ENCODE peak calls at places on chromosome 21, in ten cellular contexts. One of them, this sample, is unnamed.

GRCh38 chr21:42746240-42746592 is 92.8 kb downstream of the PDE9A start:
- DNase-seq in kidney: peak
- DNase-seq in amniotic stem cell: no peak
- DNase-seq in frontal cortex: no peak
- DNase-seq in islet precursor cell: no peak
- DNase-seq in NCI-H1092 treated with DMSO at 0.1 percent for 48 hours: no peak
- DNase-seq in GM12865: no peak
- DNase-seq in transverse colon: no peak
- DNase-seq in stimulated activated CD8-positive, alpha-beta memory T cell treated with anti-CD3 and anti-CD28 coated beads, Interleukin-15, amount 100 ng/mL, for 4 hours: no peak
- DNase-seq in prostate gland: no peak
- DNase-seq in this sample: no peak

GRCh38 chr21:36700295-36700960 is 1.5 kb downstream of the SIM2 start:
- DNase-seq in NCI-H1092 treated with DMSO at 0.1 percent for 48 hours: no peak
- DNase-seq in prostate gland: no peak
- DNase-seq in kidney: no peak
- DNase-seq in islet precursor cell: no peak
- DNase-seq in stimulated activated CD8-positive, alpha-beta memory T cell treated with anti-CD3 and anti-CD28 coated beads, Interleukin-15, amount 100 ng/mL, for 4 hours: no peak
- DNase-seq in amniotic stem cell: no peak
- DNase-seq in GM12865: no peak
- DNase-seq in frontal cortex: no peak
- DNase-seq in transverse colon: no peak
- DNase-seq in this sample: no peak

GRCh38 chr21:7953058-7953457 is 2568.3 kb upstream of the TPTE start:
- DNase-seq in islet precursor cell: no peak
- DNase-seq in NCI-H1092 treated with DMSO at 0.1 percent for 48 hours: no peak
- DNase-seq in frontal cortex: no peak
- DNase-seq in kidney: no peak
- DNase-seq in amniotic stem cell: no peak
- DNase-seq in transverse colon: no peak
- DNase-seq in GM12865: no peak
- DNase-seq in prostate gland: no peak
- DNase-seq in stimulated activated CD8-positive, alpha-beta memory T cell treated with anti-CD3 and anti-CD28 coated beads, Interleukin-15, amount 100 ng/mL, for 4 hours: no peak
- DNase-seq in this sample: no peak

GRCh38 chr21:42403611-42404231 is at the start of gene UBASH3A:
- DNase-seq in islet precursor cell: no peak
- DNase-seq in amniotic stem cell: no peak
- DNase-seq in kidney: no peak
- DNase-seq in NCI-H1092 treated with DMSO at 0.1 percent for 48 hours: no peak
- DNase-seq in frontal cortex: no peak
- DNase-seq in prostate gland: no peak
- DNase-seq in stimulated activated CD8-positive, alpha-beta memory T cell treated with anti-CD3 and anti-CD28 coated beads, Interleukin-15, amount 100 ng/mL, for 4 hours: no peak
- DNase-seq in GM12865: no peak
- DNase-seq in transverse colon: peak
- DNase-seq in this sample: no peak

GRCh38 chr21:41781047-41781405 is 14.2 kb upstream of the RIPK4 start:
- DNase-seq in GM12865: no peak
- DNase-seq in frontal cortex: no peak
- DNase-seq in amniotic stem cell: no peak
- DNase-seq in islet precursor cell: no peak
- DNase-seq in stimulated activated CD8-positive, alpha-beta memory T cell treated with anti-CD3 and anti-CD28 coated beads, Interleukin-15, amount 100 ng/mL, for 4 hours: no peak
- DNase-seq in kidney: no peak
- DNase-seq in NCI-H1092 treated with DMSO at 0.1 percent for 48 hours: no peak
- DNase-seq in transverse colon: no peak
- DNase-seq in prostate gland: no peak
- DNase-seq in this sample: no peak

GRCh38 chr21:17352937-17353655 is 159.7 kb upstream of the CXADR start:
- DNase-seq in amniotic stem cell: no peak
- DNase-seq in transverse colon: no peak
- DNase-seq in kidney: no peak
- DNase-seq in prostate gland: no peak
- DNase-seq in islet precursor cell: no peak
- DNase-seq in GM12865: no peak
- DNase-seq in stimulated activated CD8-positive, alpha-beta memory T cell treated with anti-CD3 and anti-CD28 coated beads, Interleukin-15, amount 100 ng/mL, for 4 hours: no peak
- DNase-seq in NCI-H1092 treated with DMSO at 0.1 percent for 48 hours: peak
- DNase-seq in frontal cortex: no peak
- DNase-seq in this sample: no peak

GRCh38 chr21:15000076-15000475 is 64.7 kb downstream of the NRIP1 start:
- DNase-seq in islet precursor cell: no peak
- DNase-seq in NCI-H1092 treated with DMSO at 0.1 percent for 48 hours: no peak
- DNase-seq in amniotic stem cell: no peak
- DNase-seq in stimulated activated CD8-positive, alpha-beta memory T cell treated with anti-CD3 and anti-CD28 coated beads, Interleukin-15, amount 100 ng/mL, for 4 hours: no peak
- DNase-seq in kidney: no peak
- DNase-seq in prostate gland: no peak
- DNase-seq in frontal cortex: no peak
- DNase-seq in GM12865: no peak
- DNase-seq in transverse colon: no peak
- DNase-seq in this sample: no peak

GRCh38 chr21:34771512-34772028 is 102.8 kb downstream of the CLIC6 start:
- DNase-seq in prostate gland: no peak
- DNase-seq in islet precursor cell: peak
- DNase-seq in GM12865: no peak
- DNase-seq in kidney: no peak
- DNase-seq in frontal cortex: no peak
- DNase-seq in transverse colon: no peak
- DNase-seq in stimulated activated CD8-positive, alpha-beta memory T cell treated with anti-CD3 and anti-CD28 coated beads, Interleukin-15, amount 100 ng/mL, for 4 hours: no peak
- DNase-seq in NCI-H1092 treated with DMSO at 0.1 percent for 48 hours: no peak
- DNase-seq in amniotic stem cell: no peak
- DNase-seq in this sample: peak

GRCh38 chr21:46368533-46369285 is 44.8 kb downstream of the PCNT start:
- DNase-seq in islet precursor cell: no peak
- DNase-seq in prostate gland: no peak
- DNase-seq in stimulated activated CD8-positive, alpha-beta memory T cell treated with anti-CD3 and anti-CD28 coated beads, Interleukin-15, amount 100 ng/mL, for 4 hours: peak
- DNase-seq in GM12865: peak
- DNase-seq in NCI-H1092 treated with DMSO at 0.1 percent for 48 hours: no peak
- DNase-seq in kidney: no peak
- DNase-seq in amniotic stem cell: no peak
- DNase-seq in transverse colon: no peak
- DNase-seq in frontal cortex: no peak
- DNase-seq in this sample: no peak

GRCh38 chr21:42238185-42238934 is 19.4 kb downstream of the ABCG1 start:
- DNase-seq in frontal cortex: no peak
- DNase-seq in GM12865: peak
- DNase-seq in prostate gland: no peak
- DNase-seq in amniotic stem cell: no peak
- DNase-seq in kidney: peak
- DNase-seq in transverse colon: no peak
- DNase-seq in stimulated activated CD8-positive, alpha-beta memory T cell treated with anti-CD3 and anti-CD28 coated beads, Interleukin-15, amount 100 ng/mL, for 4 hours: no peak
- DNase-seq in NCI-H1092 treated with DMSO at 0.1 percent for 48 hours: no peak
- DNase-seq in islet precursor cell: no peak
- DNase-seq in this sample: no peak

GRCh38 chr21:28579986-28580550 is 412.6 kb downstream of the LTN1 start:
- DNase-seq in transverse colon: no peak
- DNase-seq in islet precursor cell: peak
- DNase-seq in NCI-H1092 treated with DMSO at 0.1 percent for 48 hours: no peak
- DNase-seq in kidney: no peak
- DNase-seq in GM12865: no peak
- DNase-seq in prostate gland: no peak
- DNase-seq in stimulated activated CD8-positive, alpha-beta memory T cell treated with anti-CD3 and anti-CD28 coated beads, Interleukin-15, amount 100 ng/mL, for 4 hours: no peak
- DNase-seq in frontal cortex: no peak
- DNase-seq in amniotic stem cell: no peak
- DNase-seq in this sample: no peak

GRCh38 chr21:20971296-20971921 is 26.8 kb upstream of the NCAM2 start:
- DNase-seq in prostate gland: no peak
- DNase-seq in NCI-H1092 treated with DMSO at 0.1 percent for 48 hours: peak
- DNase-seq in GM12865: peak
- DNase-seq in amniotic stem cell: peak
- DNase-seq in islet precursor cell: no peak
- DNase-seq in kidney: no peak
- DNase-seq in stimulated activated CD8-positive, alpha-beta memory T cell treated with anti-CD3 and anti-CD28 coated beads, Interleukin-15, amount 100 ng/mL, for 4 hours: no peak
- DNase-seq in transverse colon: peak
- DNase-seq in frontal cortex: peak
- DNase-seq in this sample: no peak

GRCh38 chr21:25912402-25912746 is 177.6 kb downstream of the GABPA start:
- DNase-seq in frontal cortex: no peak
- DNase-seq in transverse colon: no peak
- DNase-seq in NCI-H1092 treated with DMSO at 0.1 percent for 48 hours: no peak
- DNase-seq in islet precursor cell: no peak
- DNase-seq in amniotic stem cell: no peak
- DNase-seq in GM12865: no peak
- DNase-seq in prostate gland: no peak
- DNase-seq in stimulated activated CD8-positive, alpha-beta memory T cell treated with anti-CD3 and anti-CD28 coated beads, Interleukin-15, amount 100 ng/mL, for 4 hours: no peak
- DNase-seq in kidney: no peak
- DNase-seq in this sample: no peak

GRCh38 chr21:35072960-35073359 is 23.9 kb upstream of the RUNX1 start:
- DNase-seq in GM12865: no peak
- DNase-seq in kidney: peak
- DNase-seq in frontal cortex: no peak
- DNase-seq in stimulated activated CD8-positive, alpha-beta memory T cell treated with anti-CD3 and anti-CD28 coated beads, Interleukin-15, amount 100 ng/mL, for 4 hours: no peak
- DNase-seq in NCI-H1092 treated with DMSO at 0.1 percent for 48 hours: no peak
- DNase-seq in islet precursor cell: no peak
- DNase-seq in prostate gland: no peak
- DNase-seq in amniotic stem cell: peak
- DNase-seq in transverse colon: no peak
- DNase-seq in this sample: no peak

GRCh38 chr21:23968722-23969647 is 1638.3 kb downstream of the MRPL39 start:
- DNase-seq in amniotic stem cell: no peak
- DNase-seq in prostate gland: no peak
- DNase-seq in islet precursor cell: peak
- DNase-seq in GM12865: peak
- DNase-seq in stimulated activated CD8-positive, alpha-beta memory T cell treated with anti-CD3 and anti-CD28 coated beads, Interleukin-15, amount 100 ng/mL, for 4 hours: peak
- DNase-seq in NCI-H1092 treated with DMSO at 0.1 percent for 48 hours: peak
- DNase-seq in kidney: no peak
- DNase-seq in transverse colon: peak
- DNase-seq in frontal cortex: no peak
- DNase-seq in this sample: no peak

GRCh38 chr21:15080504-15080903 is 15.7 kb upstream of the NRIP1 start:
- DNase-seq in kidney: no peak
- DNase-seq in amniotic stem cell: no peak
- DNase-seq in frontal cortex: no peak
- DNase-seq in transverse colon: no peak
- DNase-seq in islet precursor cell: no peak
- DNase-seq in stimulated activated CD8-positive, alpha-beta memory T cell treated with anti-CD3 and anti-CD28 coated beads, Interleukin-15, amount 100 ng/mL, for 4 hours: no peak
- DNase-seq in NCI-H1092 treated with DMSO at 0.1 percent for 48 hours: no peak
- DNase-seq in prostate gland: no peak
- DNase-seq in GM12865: no peak
- DNase-seq in this sample: no peak

GRCh38 chr21:41783476-41784150 is 16.8 kb upstream of the RIPK4 start:
- DNase-seq in NCI-H1092 treated with DMSO at 0.1 percent for 48 hours: peak
- DNase-seq in GM12865: no peak
- DNase-seq in frontal cortex: no peak
- DNase-seq in prostate gland: peak
- DNase-seq in kidney: no peak
- DNase-seq in amniotic stem cell: no peak
- DNase-seq in transverse colon: peak
- DNase-seq in stimulated activated CD8-positive, alpha-beta memory T cell treated with anti-CD3 and anti-CD28 coated beads, Interleukin-15, amount 100 ng/mL, for 4 hours: no peak
- DNase-seq in islet precursor cell: peak
- DNase-seq in this sample: no peak

GRCh38 chr21:33202464-33203363 is 27.0 kb upstream of the IFNAR2 start:
- DNase-seq in transverse colon: no peak
- DNase-seq in prostate gland: no peak
- DNase-seq in frontal cortex: no peak
- DNase-seq in kidney: no peak
- DNase-seq in amniotic stem cell: no peak
- DNase-seq in islet precursor cell: no peak
- DNase-seq in GM12865: no peak
- DNase-seq in stimulated activated CD8-positive, alpha-beta memory T cell treated with anti-CD3 and anti-CD28 coated beads, Interleukin-15, amount 100 ng/mL, for 4 hours: no peak
- DNase-seq in NCI-H1092 treated with DMSO at 0.1 percent for 48 hours: no peak
- DNase-seq in this sample: no peak

GRCh38 chr21:25385912-25386474 is 221.3 kb downstream of the MRPL39 start:
- DNase-seq in NCI-H1092 treated with DMSO at 0.1 percent for 48 hours: peak
- DNase-seq in stimulated activated CD8-positive, alpha-beta memory T cell treated with anti-CD3 and anti-CD28 coated beads, Interleukin-15, amount 100 ng/mL, for 4 hours: no peak
- DNase-seq in GM12865: peak
- DNase-seq in islet precursor cell: peak
- DNase-seq in transverse colon: no peak
- DNase-seq in kidney: no peak
- DNase-seq in prostate gland: peak
- DNase-seq in amniotic stem cell: peak
- DNase-seq in frontal cortex: peak
- DNase-seq in this sample: no peak

GRCh38 chr21:17602874-17603273 is 9.8 kb downstream of the BTG3 start:
- DNase-seq in kidney: no peak
- DNase-seq in frontal cortex: no peak
- DNase-seq in amniotic stem cell: no peak
- DNase-seq in prostate gland: no peak
- DNase-seq in transverse colon: no peak
- DNase-seq in NCI-H1092 treated with DMSO at 0.1 percent for 48 hours: no peak
- DNase-seq in GM12865: no peak
- DNase-seq in stimulated activated CD8-positive, alpha-beta memory T cell treated with anti-CD3 and anti-CD28 coated beads, Interleukin-15, amount 100 ng/mL, for 4 hours: no peak
- DNase-seq in islet precursor cell: no peak
- DNase-seq in this sample: no peak

GRCh38 chr21:23664193-23664694 is 1943.0 kb downstream of the MRPL39 start:
- DNase-seq in GM12865: no peak
- DNase-seq in prostate gland: no peak
- DNase-seq in transverse colon: no peak
- DNase-seq in kidney: no peak
- DNase-seq in amniotic stem cell: no peak
- DNase-seq in frontal cortex: no peak
- DNase-seq in stimulated activated CD8-positive, alpha-beta memory T cell treated with anti-CD3 and anti-CD28 coated beads, Interleukin-15, amount 100 ng/mL, for 4 hours: no peak
- DNase-seq in islet precursor cell: no peak
- DNase-seq in NCI-H1092 treated with DMSO at 0.1 percent for 48 hours: no peak
- DNase-seq in this sample: no peak

GRCh38 chr21:33847586-33848251 is 67.9 kb downstream of the ATP5PO start:
- DNase-seq in NCI-H1092 treated with DMSO at 0.1 percent for 48 hours: no peak
- DNase-seq in stimulated activated CD8-positive, alpha-beta memory T cell treated with anti-CD3 and anti-CD28 coated beads, Interleukin-15, amount 100 ng/mL, for 4 hours: no peak
- DNase-seq in GM12865: no peak
- DNase-seq in amniotic stem cell: no peak
- DNase-seq in transverse colon: no peak
- DNase-seq in kidney: no peak
- DNase-seq in frontal cortex: no peak
- DNase-seq in islet precursor cell: no peak
- DNase-seq in prostate gland: no peak
- DNase-seq in this sample: no peak

GRCh38 chr21:42146251-42146805 is 72.6 kb upstream of the ABCG1 start:
- DNase-seq in transverse colon: no peak
- DNase-seq in amniotic stem cell: no peak
- DNase-seq in kidney: no peak
- DNase-seq in islet precursor cell: no peak
- DNase-seq in prostate gland: no peak
- DNase-seq in stimulated activated CD8-positive, alpha-beta memory T cell treated with anti-CD3 and anti-CD28 coated beads, Interleukin-15, amount 100 ng/mL, for 4 hours: no peak
- DNase-seq in GM12865: no peak
- DNase-seq in NCI-H1092 treated with DMSO at 0.1 percent for 48 hours: no peak
- DNase-seq in frontal cortex: no peak
- DNase-seq in this sample: no peak

GRCh38 chr21:39484711-39485264 is 33.0 kb downstream of the SH3BGR start:
- DNase-seq in amniotic stem cell: peak
- DNase-seq in prostate gland: no peak
- DNase-seq in NCI-H1092 treated with DMSO at 0.1 percent for 48 hours: no peak
- DNase-seq in transverse colon: no peak
- DNase-seq in GM12865: no peak
- DNase-seq in islet precursor cell: no peak
- DNase-seq in kidney: no peak
- DNase-seq in stimulated activated CD8-positive, alpha-beta memory T cell treated with anti-CD3 and anti-CD28 coated beads, Interleukin-15, amount 100 ng/mL, for 4 hours: no peak
- DNase-seq in frontal cortex: no peak
- DNase-seq in this sample: no peak

GRCh38 chr21:34243562-34243961 is 120.2 kb upstream of the KCNE2 start:
- DNase-seq in stimulated activated CD8-positive, alpha-beta memory T cell treated with anti-CD3 and anti-CD28 coated beads, Interleukin-15, amount 100 ng/mL, for 4 hours: no peak
- DNase-seq in amniotic stem cell: no peak
- DNase-seq in kidney: no peak
- DNase-seq in transverse colon: peak
- DNase-seq in GM12865: peak
- DNase-seq in frontal cortex: no peak
- DNase-seq in prostate gland: no peak
- DNase-seq in NCI-H1092 treated with DMSO at 0.1 percent for 48 hours: peak
- DNase-seq in islet precursor cell: no peak
- DNase-seq in this sample: no peak

GRCh38 chr21:45317401-45318145 is 29.9 kb upstream of the POFUT2 start:
- DNase-seq in islet precursor cell: peak
- DNase-seq in GM12865: no peak
- DNase-seq in transverse colon: no peak
- DNase-seq in NCI-H1092 treated with DMSO at 0.1 percent for 48 hours: no peak
- DNase-seq in frontal cortex: no peak
- DNase-seq in stimulated activated CD8-positive, alpha-beta memory T cell treated with anti-CD3 and anti-CD28 coated beads, Interleukin-15, amount 100 ng/mL, for 4 hours: no peak
- DNase-seq in prostate gland: no peak
- DNase-seq in kidney: peak
- DNase-seq in amniotic stem cell: no peak
- DNase-seq in this sample: no peak

GRCh38 chr21:46205766-46206162 is 21.5 kb upstream of the SPATC1L start:
- DNase-seq in stimulated activated CD8-positive, alpha-beta memory T cell treated with anti-CD3 and anti-CD28 coated beads, Interleukin-15, amount 100 ng/mL, for 4 hours: no peak
- DNase-seq in NCI-H1092 treated with DMSO at 0.1 percent for 48 hours: no peak
- DNase-seq in kidney: peak
- DNase-seq in amniotic stem cell: no peak
- DNase-seq in prostate gland: no peak
- DNase-seq in frontal cortex: no peak
- DNase-seq in islet precursor cell: peak
- DNase-seq in GM12865: no peak
- DNase-seq in transverse colon: peak
- DNase-seq in this sample: no peak

GRCh38 chr21:16742116-16742515 is 770.7 kb upstream of the CXADR start:
- DNase-seq in NCI-H1092 treated with DMSO at 0.1 percent for 48 hours: no peak
- DNase-seq in islet precursor cell: no peak
- DNase-seq in frontal cortex: peak
- DNase-seq in transverse colon: no peak
- DNase-seq in prostate gland: peak
- DNase-seq in amniotic stem cell: no peak
- DNase-seq in kidney: no peak
- DNase-seq in GM12865: no peak
- DNase-seq in stimulated activated CD8-positive, alpha-beta memory T cell treated with anti-CD3 and anti-CD28 coated beads, Interleukin-15, amount 100 ng/mL, for 4 hours: no peak
- DNase-seq in this sample: no peak

This sample was measured in SIG-M5.